ENCODE peak calls at places on chromosome 11, in nine cellular contexts. A, T, Y, I, C, H, W, X and O are unnamed samples.

GRCh38 chr11:45105233-45105992 is 41.0 kb upstream of the PRDM11 start:
- DNase-seq in A (peak), T (peak), Y (no peak), I (peak), C (peak), H (peak), W (peak), X (peak), O (peak)

GRCh38 chr11:95767498-95767897 is 22.1 kb downstream of the FAM76B start:
- DNase-seq in A (no peak), T (peak), Y (no peak), I (no peak), C (no peak), H (peak), W (no peak), X (peak), O (peak)

GRCh38 chr11:36015806-36016205 is 71.9 kb downstream of the LDLRAD3 start:
- DNase-seq in A (peak), T (no peak), Y (no peak), I (no peak), C (no peak), H (no peak), W (no peak), X (no peak), O (peak)

GRCh38 chr11:70029115-70029830 is 48.8 kb upstream of the ANO1 start:
- DNase-seq in A (no peak), T (no peak), Y (no peak), I (peak), C (no peak), H (peak), W (no peak), X (no peak), O (no peak)

GRCh38 chr11:34034053-34034452 is 17.5 kb upstream of the CAPRIN1 start:
- DNase-seq in A (no peak), T (no peak), Y (no peak), I (no peak), C (no peak), H (no peak), W (no peak), X (no peak), O (no peak)

GRCh38 chr11:35126000-35126878 is 12.7 kb upstream of the CD44 start:
- DNase-seq in A (no peak), T (no peak), Y (no peak), I (no peak), C (peak), H (no peak), W (no peak), X (no peak), O (no peak)

GRCh38 chr11:70139785-70140410 is 61.8 kb downstream of the ANO1 start:
- DNase-seq in A (no peak), T (no peak), Y (no peak), I (no peak), C (no peak), H (no peak), W (no peak), X (no peak), O (no peak)

GRCh38 chr11:67780056-67780455 is 105.6 kb upstream of the ALDH3B2 start:
- DNase-seq in A (no peak), T (peak), Y (no peak), I (no peak), C (no peak), H (no peak), W (no peak), X (no peak), O (peak)

GRCh38 chr11:2789331-2789730 is 89.5 kb upstream of the KCNQ1OT1 start:
- DNase-seq in A (no peak), T (no peak), Y (no peak), I (no peak), C (no peak), H (no peak), W (peak), X (no peak), O (no peak)

GRCh38 chr11:71500601-71501021 is 26.5 kb upstream of the KRTAP5-7 start:
- DNase-seq in A (no peak), T (no peak), Y (no peak), I (no peak), C (no peak), H (no peak), W (no peak), X (no peak), O (no peak)

GRCh38 chr11:117482881-117483280 is 155.2 kb downstream of the CEP164 start:
- DNase-seq in A (no peak), T (no peak), Y (no peak), I (no peak), C (no peak), H (no peak), W (no peak), X (no peak), O (no peak)